ENCODE peak calls at places on chromosomes 4 and X, in five cellular contexts. N, Z, R, B and S are unnamed samples.

GRCh38 chrX:38627683-38628082 is 66.3 kb downstream of the TSPAN7 start:
- DNase-seq in N (peak), Z (peak), R (peak), B (peak), S (peak)

GRCh38 chrX:80765226-80765625 is 44.5 kb downstream of the BRWD3 start:
- DNase-seq in N (peak), Z (no peak), R (peak), B (no peak), S (peak)

GRCh38 chr4:19063662-19064061 is 1042.1 kb upstream of the LCORL start:
- DNase-seq in N (no peak), Z (no peak), R (no peak), B (peak), S (no peak)

GRCh38 chr4:29970626-29971025 is 749.5 kb upstream of the PCDH7 start:
- DNase-seq in N (no peak), Z (peak), R (peak), B (peak), S (peak)

GRCh38 chrX:34612036-34612435 is 45.0 kb downstream of the TMEM47 start:
- DNase-seq in N (no peak), Z (no peak), R (no peak), B (no peak), S (no peak)

GRCh38 chrX:843306-843705 is 212.7 kb downstream of the SHOX start:
- DNase-seq in N (no peak), Z (no peak), R (no peak), B (no peak), S (no peak)

GRCh38 chrX:154727418-154728323 is 23.2 kb downstream of the GAB3 start:
- DNase-seq in N (peak), Z (no peak), R (no peak), B (no peak), S (no peak)

GRCh38 chrX:41377624-41378023 is 43.7 kb downstream of the DDX3X start:
- DNase-seq in N (no peak), Z (no peak), R (no peak), B (no peak), S (no peak)

GRCh38 chr4:101367201-101367600 is 19.9 kb upstream of the PPP3CA start:
- DNase-seq in N (peak), Z (no peak), R (peak), B (no peak), S (peak)

GRCh38 chrX:72060196-72060974 is 71.3 kb downstream of the RTL5 start:
- DNase-seq in N (peak), Z (no peak), R (peak), B (peak), S (no peak)

GRCh38 chr4:168796362-168797106 is 213.5 kb downstream of the CBR4 start:
- DNase-seq in N (peak), Z (no peak), R (peak), B (no peak), S (peak)

GRCh38 chr4:168124008-168124641 is 31.8 kb downstream of the ANXA10 start:
- DNase-seq in N (peak), Z (no peak), R (no peak), B (no peak), S (peak)

DNA sequence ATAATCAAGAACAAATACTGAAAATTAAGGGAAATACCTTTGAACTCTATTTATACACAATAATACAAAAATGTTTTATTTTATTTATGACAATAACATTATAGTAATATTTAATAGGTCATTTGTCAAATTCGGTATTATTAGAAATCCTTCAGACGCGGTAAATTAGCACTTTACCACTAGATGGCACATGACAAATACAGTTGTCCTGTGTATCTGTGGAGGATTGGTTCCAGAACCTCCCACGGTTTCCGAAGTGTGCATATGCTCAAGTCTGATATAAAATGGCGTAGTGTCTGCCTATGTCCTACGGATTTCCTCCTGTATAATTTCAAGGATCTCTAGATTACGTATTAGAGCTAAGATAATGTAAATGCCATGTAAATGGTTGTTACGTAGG is 8.1 kb upstream of the LINC00632 start:
- DNase-seq in N (peak), Z (no peak), R (peak), B (no peak), S (peak)
- TF ChIP-seq CTCF in N (peak), Z (no peak), R (peak), B (peak), S (peak)

DNA sequence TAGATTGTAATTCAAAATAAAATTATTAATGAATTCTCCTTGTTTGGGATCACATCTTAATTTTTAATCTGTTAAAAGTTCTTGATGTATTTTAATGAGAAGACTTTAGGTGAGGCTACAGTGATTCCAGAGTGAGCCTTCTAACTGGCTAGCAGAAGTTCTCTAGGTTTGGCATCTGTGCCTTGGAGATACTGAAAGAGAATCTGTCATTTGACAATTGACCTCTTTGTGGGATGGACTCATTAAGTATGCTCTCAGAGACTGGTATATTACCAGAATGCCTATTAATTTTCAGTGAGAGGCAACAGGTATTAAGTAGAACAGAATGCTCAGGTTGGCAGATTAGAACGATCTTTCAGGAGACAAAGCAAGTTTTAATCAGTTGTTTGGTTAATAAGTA is 10.2 kb downstream of the CCNG2 start:
- DNase-seq in N (no peak), Z (no peak), R (no peak), B (no peak), S (no peak)
- H3K27ac ChIP-seq in N (no peak), Z (no peak), R (no peak), B (peak), S (no peak)

GRCh38 chr4:47838445-47838844 is 578 bp upstream of the CORIN start:
- DNase-seq in N (no peak), Z (no peak), R (no peak), B (peak), S (no peak)

GRCh38 chr4:47840291-47840690 is 2.4 kb upstream of the CORIN start:
- DNase-seq in N (no peak), Z (no peak), R (no peak), B (no peak), S (no peak)

GRCh38 chr4:47837582-47838294 is at the start of gene CORIN:
- DNase-seq in N (no peak), Z (peak), R (no peak), B (peak), S (peak)

GRCh38 chr4:47836655-47837581 is 949 bp downstream of the CORIN start:
- DNase-seq in N (peak), Z (peak), R (peak), B (peak), S (peak)

GRCh38 chr4:47839259-47839658 is 1.4 kb upstream of the CORIN start:
- DNase-seq in N (peak), Z (no peak), R (peak), B (no peak), S (no peak)
- TF ChIP-seq CTCF in N (no peak), Z (peak), R (no peak), B (peak), S (no peak)

GRCh38 chr4:113270520-113271319 is 221.3 kb downstream of the ANK2 start:
- DNase-seq in N (no peak), Z (no peak), R (no peak), B (no peak), S (no peak)
- H3K27ac ChIP-seq in N (no peak), Z (no peak), R (no peak), B (no peak), S (no peak)

GRCh38 chr4:183721207-183722081 is 62.4 kb downstream of the TRAPPC11 start:
- DNase-seq in N (peak), Z (no peak), R (peak), B (peak), S (no peak)
- TF ChIP-seq CTCF in N (peak), Z (no peak), R (peak), B (peak), S (no peak)